ENCODE peak calls at places on chromosomes 5 and 9, in five cellular contexts. One of them, this sample, is unnamed.

GRCh38 chr5:172857982-172858381 is 23.9 kb downstream of the ERGIC1 start:
- DNase-seq in BE2C: no peak
- DNase-seq in pancreas: no peak
- DNase-seq in cardiac muscle cell: no peak
- DNase-seq in uterus: no peak
- DNase-seq in this sample: no peak

GRCh38 chr9:110463499-110463898 is 116.0 kb downstream of the SVEP1 start:
- DNase-seq in BE2C: no peak
- DNase-seq in pancreas: no peak
- DNase-seq in cardiac muscle cell: no peak
- DNase-seq in uterus: no peak
- DNase-seq in this sample: no peak

GRCh38 chr5:178215263-178216002 is 11.1 kb downstream of the HNRNPAB start:
- DNase-seq in BE2C: no peak
- DNase-seq in pancreas: no peak
- DNase-seq in cardiac muscle cell: no peak
- DNase-seq in uterus: no peak
- DNase-seq in this sample: no peak

GRCh38 chr5:57292336-57292735 is 118.5 kb downstream of the GPBP1 start:
- DNase-seq in BE2C: no peak
- DNase-seq in pancreas: no peak
- DNase-seq in cardiac muscle cell: no peak
- DNase-seq in uterus: no peak
- DNase-seq in this sample: no peak

GRCh38 chr9:97501177-97501971 is at the start of gene TMOD1:
- DNase-seq in BE2C: peak; percentile 89
- DNase-seq in pancreas: peak; percentile 80
- DNase-seq in cardiac muscle cell: peak; percentile 49
- DNase-seq in uterus: peak; percentile 69
- DNase-seq in this sample: peak; percentile 69

GRCh38 chr5:148915224-148915803 is 88.9 kb downstream of the ADRB2 start:
- DNase-seq in BE2C: no peak
- DNase-seq in pancreas: no peak
- DNase-seq in cardiac muscle cell: no peak
- DNase-seq in uterus: no peak
- DNase-seq in this sample: no peak

GRCh38 chr9:21135736-21136135 is 5.9 kb downstream of the IFNW1 start:
- DNase-seq in BE2C: no peak
- DNase-seq in pancreas: no peak
- DNase-seq in cardiac muscle cell: no peak
- DNase-seq in uterus: no peak
- DNase-seq in this sample: no peak

GRCh38 chr5:87002485-87002884 is 265.2 kb upstream of the RASA1 start:
- DNase-seq in BE2C: no peak
- DNase-seq in pancreas: no peak
- DNase-seq in cardiac muscle cell: peak; percentile 20
- DNase-seq in uterus: no peak
- DNase-seq in this sample: no peak

GRCh38 chr5:16418471-16418922 is 47.1 kb downstream of the ZNF622 start:
- DNase-seq in BE2C: peak; percentile 89
- DNase-seq in pancreas: peak; percentile 65
- DNase-seq in cardiac muscle cell: no peak
- DNase-seq in uterus: no peak
- DNase-seq in this sample: no peak

GRCh38 chr5:68953151-68953884 is 140.5 kb upstream of the SLC30A5 start:
- DNase-seq in BE2C: no peak
- DNase-seq in pancreas: no peak
- DNase-seq in cardiac muscle cell: no peak
- DNase-seq in uterus: peak; percentile 56
- DNase-seq in this sample: no peak

GRCh38 chr9:84315278-84315877 is 25.2 kb downstream of the SLC28A3 start:
- DNase-seq in BE2C: peak; percentile 60
- DNase-seq in pancreas: peak; percentile 14
- DNase-seq in cardiac muscle cell: peak; percentile 77
- DNase-seq in uterus: peak; percentile 42
- DNase-seq in this sample: no peak

GRCh38 chr5:36641416-36641815 is 35.0 kb downstream of the SLC1A3 start:
- DNase-seq in BE2C: no peak
- DNase-seq in pancreas: no peak
- DNase-seq in cardiac muscle cell: peak; percentile 64
- DNase-seq in uterus: no peak
- DNase-seq in this sample: no peak

GRCh38 chr9:137445275-137445807 is 4.2 kb upstream of the ENTPD8 start:
- DNase-seq in BE2C: peak; percentile 82
- DNase-seq in pancreas: peak; percentile 73
- DNase-seq in cardiac muscle cell: peak; percentile 75
- DNase-seq in uterus: peak; percentile 69
- DNase-seq in this sample: peak; percentile 92

GRCh38 chr5:74895906-74896305 is 29.7 kb upstream of the FAM169A start:
- DNase-seq in BE2C: no peak
- DNase-seq in pancreas: peak; percentile 77
- DNase-seq in cardiac muscle cell: peak; percentile 85
- DNase-seq in uterus: no peak
- DNase-seq in this sample: no peak

GRCh38 chr5:176906126-176906525 is 7.0 kb upstream of the HK3 start:
- DNase-seq in BE2C: no peak
- DNase-seq in pancreas: no peak
- DNase-seq in cardiac muscle cell: no peak
- DNase-seq in uterus: no peak
- DNase-seq in this sample: no peak

GRCh38 chr5:134038143-134038542 is 33.4 kb upstream of the VDAC1 start:
- DNase-seq in BE2C: no peak
- DNase-seq in pancreas: no peak
- DNase-seq in cardiac muscle cell: no peak
- DNase-seq in uterus: no peak
- DNase-seq in this sample: no peak

GRCh38 chr5:67221487-67222242 is 25.1 kb upstream of the CD180 start:
- DNase-seq in BE2C: no peak
- DNase-seq in pancreas: no peak
- DNase-seq in cardiac muscle cell: no peak
- DNase-seq in uterus: no peak
- DNase-seq in this sample: no peak

GRCh38 chr5:178113841-178114324 is 551 bp downstream of the N4BP3 start:
- DNase-seq in BE2C: no peak
- DNase-seq in pancreas: no peak
- DNase-seq in cardiac muscle cell: no peak
- DNase-seq in uterus: no peak
- DNase-seq in this sample: no peak

GRCh38 chr9:297104-297794 is 82.6 kb downstream of the DOCK8 start:
- DNase-seq in BE2C: no peak
- DNase-seq in pancreas: no peak
- DNase-seq in cardiac muscle cell: no peak
- DNase-seq in uterus: no peak
- DNase-seq in this sample: no peak

GRCh38 chr9:114047717-114048116 is 30.4 kb downstream of the AMBP start:
- DNase-seq in BE2C: peak; percentile 8
- DNase-seq in pancreas: no peak
- DNase-seq in cardiac muscle cell: peak; percentile 10
- DNase-seq in uterus: no peak
- DNase-seq in this sample: peak; percentile 46

GRCh38 chr5:83149671-83150070 is 72.3 kb downstream of the XRCC4 start:
- DNase-seq in BE2C: no peak
- DNase-seq in pancreas: no peak
- DNase-seq in cardiac muscle cell: peak; percentile 18
- DNase-seq in uterus: no peak
- DNase-seq in this sample: no peak

DNA sequence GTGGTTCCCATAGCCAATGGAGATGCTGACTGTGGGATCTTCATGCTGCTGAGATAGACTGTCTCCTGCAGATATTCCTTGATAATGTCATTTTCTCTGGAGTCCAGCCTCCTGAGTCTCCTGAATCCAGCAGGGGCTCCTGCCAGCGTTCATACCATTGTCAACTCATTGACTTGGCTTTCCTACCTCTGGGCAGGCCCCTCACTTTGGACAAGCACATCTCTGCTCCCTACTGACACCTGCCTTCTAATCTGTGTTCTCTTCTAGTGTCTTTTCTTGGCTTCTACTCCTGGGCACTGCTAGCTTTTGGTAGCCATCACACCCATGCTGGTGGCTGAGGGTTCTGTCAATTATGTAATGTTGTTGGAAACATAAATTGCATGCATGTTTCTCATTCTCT is 138.0 kb downstream of the ADCY2 start:
- DNase-seq in BE2C: no peak
- DNase-seq in pancreas: no peak
- DNase-seq in cardiac muscle cell: no peak
- DNase-seq in uterus: no peak
- DNase-seq in this sample: no peak
- TF ChIP-seq CTCF in BE2C: no peak
- TF ChIP-seq CTCF in pancreas: no peak
- TF ChIP-seq CTCF in cardiac muscle cell: no peak
- TF ChIP-seq CTCF in uterus: no peak
- TF ChIP-seq CTCF in this sample: no peak

DNA sequence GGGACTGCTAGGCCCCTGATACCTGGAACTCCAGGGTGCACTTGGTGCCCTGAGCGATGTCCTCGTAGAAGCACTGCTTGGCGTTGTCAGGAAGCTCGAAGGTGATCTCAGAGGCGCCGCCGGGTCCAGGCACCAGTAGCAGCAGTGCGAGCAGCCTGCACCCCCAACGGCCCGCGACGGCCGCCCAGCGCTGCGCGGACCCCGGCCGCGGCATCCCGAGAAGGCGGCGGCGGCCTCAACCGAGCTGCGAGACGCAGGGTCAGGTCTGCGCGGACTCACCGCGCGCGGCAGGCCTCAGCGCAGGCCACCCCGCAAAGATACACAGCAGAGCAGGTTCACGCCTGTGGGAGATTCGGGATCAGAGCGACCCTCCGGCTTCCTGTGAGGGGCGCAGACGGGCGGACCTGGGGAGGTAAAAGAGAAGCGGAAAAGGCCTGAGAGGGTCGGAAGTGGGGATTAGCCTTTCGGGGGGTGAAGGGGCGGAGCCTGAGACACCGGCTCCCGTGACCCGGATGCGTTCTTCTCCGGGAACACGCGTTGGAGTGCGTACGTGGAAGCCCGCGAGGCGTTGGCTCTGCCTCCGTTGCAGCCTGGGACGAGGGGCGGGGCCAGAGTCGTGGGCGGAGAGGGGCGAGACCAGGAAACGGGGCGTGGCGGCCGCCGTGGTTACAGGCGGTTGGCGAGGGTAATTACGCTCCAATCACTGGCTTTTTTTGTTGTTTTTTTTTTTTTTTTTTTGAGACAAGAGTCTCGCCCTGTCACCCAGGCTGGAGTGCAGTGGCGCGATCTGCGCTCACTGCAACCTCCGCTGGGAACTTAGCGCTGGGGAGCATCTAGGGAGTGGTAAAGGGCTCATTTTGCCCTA is at the start of gene TMED7:
- DNase-seq in BE2C: peak; percentile 100
- DNase-seq in pancreas: peak; percentile 100
- DNase-seq in cardiac muscle cell: peak; percentile 99
- DNase-seq in uterus: peak; percentile 99
- DNase-seq in this sample: peak; percentile 100
- TF ChIP-seq CTCF in BE2C: no peak
- TF ChIP-seq CTCF in pancreas: no peak
- TF ChIP-seq CTCF in cardiac muscle cell: no peak
- TF ChIP-seq CTCF in uterus: peak; percentile 17
- TF ChIP-seq CTCF in this sample: no peak

GRCh38 chr5:147510885-147511284 is 1.0 kb upstream of the DPYSL3 start:
- DNase-seq in BE2C: no peak
- DNase-seq in pancreas: no peak
- DNase-seq in cardiac muscle cell: no peak
- DNase-seq in uterus: no peak
- DNase-seq in this sample: no peak

GRCh38 chr5:147507480-147508126 is 2.3 kb downstream of the DPYSL3 start:
- DNase-seq in BE2C: peak; percentile 20
- DNase-seq in pancreas: no peak
- DNase-seq in cardiac muscle cell: peak; percentile 67
- DNase-seq in uterus: peak; percentile 68
- DNase-seq in this sample: no peak

GRCh38 chr5:147509041-147509709 is 693 bp downstream of the DPYSL3 start:
- DNase-seq in BE2C: peak; percentile 47
- DNase-seq in pancreas: no peak
- DNase-seq in cardiac muscle cell: peak; percentile 32
- DNase-seq in uterus: peak; percentile 44
- DNase-seq in this sample: peak; percentile 79

GRCh38 chr5:147508711-147509040 is 1.2 kb downstream of the DPYSL3 start:
- DNase-seq in BE2C: no peak
- DNase-seq in pancreas: no peak
- DNase-seq in cardiac muscle cell: peak; percentile 13
- DNase-seq in uterus: no peak
- DNase-seq in this sample: no peak

DNA sequence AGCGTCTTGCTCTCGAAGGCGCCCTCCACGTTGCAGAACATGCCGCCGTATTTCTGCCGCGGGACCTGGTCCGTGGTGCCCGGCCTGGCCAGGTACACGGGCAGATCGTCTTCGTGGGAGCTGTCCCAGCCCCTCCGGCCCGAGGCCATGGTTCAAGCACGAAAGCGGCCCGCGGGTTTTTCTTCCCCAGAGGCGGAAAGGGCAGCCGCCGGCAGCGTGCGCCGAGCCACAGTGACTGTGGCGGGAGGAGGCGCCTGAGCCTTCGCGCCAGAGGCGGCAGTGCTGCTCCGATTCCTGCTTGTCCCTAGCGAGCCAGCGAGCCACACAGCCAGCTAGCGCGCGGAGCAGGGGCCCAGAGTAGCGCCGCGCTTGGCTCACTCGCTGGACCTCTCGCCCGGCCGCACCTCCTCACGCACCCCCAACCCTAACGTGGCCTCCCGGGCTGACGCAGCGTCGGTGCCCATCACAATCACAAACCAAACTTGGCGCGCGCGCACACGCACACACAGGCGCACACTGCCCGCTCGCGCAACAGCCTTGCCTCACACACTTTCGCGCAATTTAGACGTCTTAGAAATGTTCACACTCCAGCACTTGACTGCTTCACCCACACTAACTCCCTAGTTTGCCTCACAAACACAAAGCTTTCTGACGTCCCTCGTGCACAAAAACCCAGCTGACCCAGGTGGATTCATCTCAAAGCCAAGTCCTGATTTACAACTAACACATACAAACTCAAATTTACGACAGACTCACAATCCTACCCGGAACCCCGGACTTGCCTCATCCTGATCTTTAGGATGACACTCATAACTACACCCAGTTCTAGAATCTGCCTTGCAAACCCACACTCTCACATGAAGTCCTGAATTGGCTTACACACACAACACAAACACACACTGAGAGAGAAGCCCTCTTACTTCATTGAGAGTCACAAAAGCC is at the start of gene DPYSL3:
- DNase-seq in BE2C: peak; percentile 88
- DNase-seq in pancreas: peak; percentile 39
- DNase-seq in cardiac muscle cell: peak; percentile 89
- DNase-seq in uterus: peak; percentile 79
- DNase-seq in this sample: peak; percentile 87
- TF ChIP-seq CTCF in BE2C: peak; percentile 38
- TF ChIP-seq CTCF in pancreas: no peak
- TF ChIP-seq CTCF in cardiac muscle cell: peak; percentile 45
- TF ChIP-seq CTCF in uterus: no peak
- TF ChIP-seq CTCF in this sample: no peak

GRCh38 chr9:14343236-14343947 is 29.5 kb upstream of the NFIB start:
- DNase-seq in BE2C: no peak
- DNase-seq in pancreas: no peak
- DNase-seq in cardiac muscle cell: no peak
- DNase-seq in uterus: no peak
- DNase-seq in this sample: no peak
- TF ChIP-seq CTCF in BE2C: no peak
- TF ChIP-seq CTCF in pancreas: no peak
- TF ChIP-seq CTCF in cardiac muscle cell: no peak
- TF ChIP-seq CTCF in uterus: no peak
- TF ChIP-seq CTCF in this sample: no peak